ENCODE peak calls at places on chromosomes 3 and 15, in eight cellular contexts. One of them, this sample, is unnamed.

GRCh38 chr15:78156653-78157052 is 7.5 kb downstream of the IDH3A start:
- DNase-seq in stimulated activated CD4-positive, alpha-beta T cell treated with anti-CD3 and anti-CD28 coated beads, Interleukin-2, amount 100 ng/mL, for 24 hours: no peak
- DNase-seq in mucosa of descending colon: no peak
- DNase-seq in T-helper 9 cell: no peak
- DNase-seq in iris pigment epithelial cell: no peak
- DNase-seq in GM12864: no peak
- DNase-seq in GM23338: no peak
- DNase-seq in AML-193: no peak
- DNase-seq in this sample: no peak

GRCh38 chr3:8755564-8756237 is 13.7 kb downstream of the OXTR start:
- DNase-seq in stimulated activated CD4-positive, alpha-beta T cell treated with anti-CD3 and anti-CD28 coated beads, Interleukin-2, amount 100 ng/mL, for 24 hours: no peak
- DNase-seq in mucosa of descending colon: no peak
- DNase-seq in AML-193: no peak
- DNase-seq in GM12864: no peak
- DNase-seq in iris pigment epithelial cell: peak
- DNase-seq in GM23338: peak
- DNase-seq in T-helper 9 cell: no peak
- DNase-seq in this sample: no peak

GRCh38 chr3:25001041-25001591 is 426.9 kb upstream of the RARB start:
- DNase-seq in T-helper 9 cell: no peak
- DNase-seq in GM23338: no peak
- DNase-seq in stimulated activated CD4-positive, alpha-beta T cell treated with anti-CD3 and anti-CD28 coated beads, Interleukin-2, amount 100 ng/mL, for 24 hours: no peak
- DNase-seq in AML-193: no peak
- DNase-seq in iris pigment epithelial cell: peak
- DNase-seq in GM12864: no peak
- DNase-seq in mucosa of descending colon: no peak
- DNase-seq in this sample: no peak

GRCh38 chr15:85583404-85584390 is 203.3 kb downstream of the AKAP13 start:
- DNase-seq in mucosa of descending colon: peak
- DNase-seq in T-helper 9 cell: peak
- DNase-seq in stimulated activated CD4-positive, alpha-beta T cell treated with anti-CD3 and anti-CD28 coated beads, Interleukin-2, amount 100 ng/mL, for 24 hours: no peak
- DNase-seq in GM23338: no peak
- DNase-seq in AML-193: no peak
- DNase-seq in iris pigment epithelial cell: peak
- DNase-seq in GM12864: peak
- DNase-seq in this sample: peak

GRCh38 chr3:10353160-10353559 is 32.2 kb upstream of the SEC13 start:
- DNase-seq in GM23338: no peak
- DNase-seq in iris pigment epithelial cell: no peak
- DNase-seq in AML-193: no peak
- DNase-seq in mucosa of descending colon: no peak
- DNase-seq in stimulated activated CD4-positive, alpha-beta T cell treated with anti-CD3 and anti-CD28 coated beads, Interleukin-2, amount 100 ng/mL, for 24 hours: no peak
- DNase-seq in GM12864: no peak
- DNase-seq in T-helper 9 cell: no peak
- DNase-seq in this sample: no peak

GRCh38 chr3:11580645-11581044 is 63.1 kb downstream of the VGLL4 start:
- DNase-seq in AML-193: no peak
- DNase-seq in stimulated activated CD4-positive, alpha-beta T cell treated with anti-CD3 and anti-CD28 coated beads, Interleukin-2, amount 100 ng/mL, for 24 hours: no peak
- DNase-seq in iris pigment epithelial cell: peak
- DNase-seq in mucosa of descending colon: no peak
- DNase-seq in T-helper 9 cell: no peak
- DNase-seq in GM23338: no peak
- DNase-seq in GM12864: no peak
- DNase-seq in this sample: no peak

GRCh38 chr3:66638717-66639116 is 137.9 kb upstream of the LRIG1 start:
- DNase-seq in mucosa of descending colon: no peak
- DNase-seq in T-helper 9 cell: no peak
- DNase-seq in GM12864: no peak
- DNase-seq in stimulated activated CD4-positive, alpha-beta T cell treated with anti-CD3 and anti-CD28 coated beads, Interleukin-2, amount 100 ng/mL, for 24 hours: no peak
- DNase-seq in GM23338: peak
- DNase-seq in AML-193: no peak
- DNase-seq in iris pigment epithelial cell: no peak
- DNase-seq in this sample: no peak

GRCh38 chr3:170154569-170155143 is 26.9 kb downstream of the PHC3 start:
- DNase-seq in GM23338: no peak
- DNase-seq in GM12864: peak
- DNase-seq in T-helper 9 cell: no peak
- DNase-seq in iris pigment epithelial cell: no peak
- DNase-seq in stimulated activated CD4-positive, alpha-beta T cell treated with anti-CD3 and anti-CD28 coated beads, Interleukin-2, amount 100 ng/mL, for 24 hours: no peak
- DNase-seq in mucosa of descending colon: no peak
- DNase-seq in AML-193: peak
- DNase-seq in this sample: no peak

GRCh38 chr3:171398343-171398742 is 61.9 kb downstream of the TNIK start:
- DNase-seq in iris pigment epithelial cell: no peak
- DNase-seq in T-helper 9 cell: no peak
- DNase-seq in GM12864: no peak
- DNase-seq in AML-193: no peak
- DNase-seq in stimulated activated CD4-positive, alpha-beta T cell treated with anti-CD3 and anti-CD28 coated beads, Interleukin-2, amount 100 ng/mL, for 24 hours: no peak
- DNase-seq in GM23338: no peak
- DNase-seq in mucosa of descending colon: no peak
- DNase-seq in this sample: no peak

GRCh38 chr15:90419738-90420487 is 31.9 kb downstream of the IQGAP1 start:
- DNase-seq in iris pigment epithelial cell: peak
- DNase-seq in GM23338: no peak
- DNase-seq in mucosa of descending colon: no peak
- DNase-seq in T-helper 9 cell: no peak
- DNase-seq in GM12864: no peak
- DNase-seq in stimulated activated CD4-positive, alpha-beta T cell treated with anti-CD3 and anti-CD28 coated beads, Interleukin-2, amount 100 ng/mL, for 24 hours: peak
- DNase-seq in AML-193: no peak
- DNase-seq in this sample: no peak

GRCh38 chr15:69583627-69584026 is 131.0 kb downstream of the RPLP1 start:
- DNase-seq in mucosa of descending colon: no peak
- DNase-seq in T-helper 9 cell: no peak
- DNase-seq in GM23338: no peak
- DNase-seq in iris pigment epithelial cell: no peak
- DNase-seq in stimulated activated CD4-positive, alpha-beta T cell treated with anti-CD3 and anti-CD28 coated beads, Interleukin-2, amount 100 ng/mL, for 24 hours: no peak
- DNase-seq in AML-193: peak
- DNase-seq in GM12864: no peak
- DNase-seq in this sample: no peak

GRCh38 chr15:63896336-63897115 is 62.8 kb upstream of the HERC1 start:
- DNase-seq in GM12864: peak
- DNase-seq in T-helper 9 cell: no peak
- DNase-seq in AML-193: peak
- DNase-seq in iris pigment epithelial cell: peak
- DNase-seq in GM23338: no peak
- DNase-seq in mucosa of descending colon: peak
- DNase-seq in stimulated activated CD4-positive, alpha-beta T cell treated with anti-CD3 and anti-CD28 coated beads, Interleukin-2, amount 100 ng/mL, for 24 hours: no peak
- DNase-seq in this sample: no peak

GRCh38 chr3:54988302-54989022 is 60.6 kb upstream of the LRTM1 start:
- DNase-seq in GM12864: no peak
- DNase-seq in GM23338: no peak
- DNase-seq in iris pigment epithelial cell: peak
- DNase-seq in stimulated activated CD4-positive, alpha-beta T cell treated with anti-CD3 and anti-CD28 coated beads, Interleukin-2, amount 100 ng/mL, for 24 hours: no peak
- DNase-seq in AML-193: no peak
- DNase-seq in T-helper 9 cell: no peak
- DNase-seq in mucosa of descending colon: peak
- DNase-seq in this sample: peak

GRCh38 chr3:48738144-48738536 is 21.1 kb upstream of the IP6K2 start:
- DNase-seq in GM12864: no peak
- DNase-seq in T-helper 9 cell: no peak
- DNase-seq in GM23338: no peak
- DNase-seq in iris pigment epithelial cell: no peak
- DNase-seq in mucosa of descending colon: no peak
- DNase-seq in stimulated activated CD4-positive, alpha-beta T cell treated with anti-CD3 and anti-CD28 coated beads, Interleukin-2, amount 100 ng/mL, for 24 hours: no peak
- DNase-seq in AML-193: no peak
- DNase-seq in this sample: no peak

GRCh38 chr3:184953396-184953795 is 141.4 kb downstream of the VPS8 start:
- DNase-seq in T-helper 9 cell: no peak
- DNase-seq in stimulated activated CD4-positive, alpha-beta T cell treated with anti-CD3 and anti-CD28 coated beads, Interleukin-2, amount 100 ng/mL, for 24 hours: no peak
- DNase-seq in iris pigment epithelial cell: no peak
- DNase-seq in AML-193: no peak
- DNase-seq in mucosa of descending colon: no peak
- DNase-seq in GM12864: no peak
- DNase-seq in GM23338: peak
- DNase-seq in this sample: no peak

GRCh38 chr3:58049143-58049785 is 41.0 kb downstream of the FLNB start:
- DNase-seq in AML-193: no peak
- DNase-seq in mucosa of descending colon: peak
- DNase-seq in iris pigment epithelial cell: peak
- DNase-seq in GM23338: peak
- DNase-seq in T-helper 9 cell: no peak
- DNase-seq in stimulated activated CD4-positive, alpha-beta T cell treated with anti-CD3 and anti-CD28 coated beads, Interleukin-2, amount 100 ng/mL, for 24 hours: no peak
- DNase-seq in GM12864: no peak
- DNase-seq in this sample: peak

GRCh38 chr3:10697918-10698317 is 118.1 kb upstream of the SLC6A11 start:
- DNase-seq in GM23338: peak
- DNase-seq in stimulated activated CD4-positive, alpha-beta T cell treated with anti-CD3 and anti-CD28 coated beads, Interleukin-2, amount 100 ng/mL, for 24 hours: no peak
- DNase-seq in iris pigment epithelial cell: peak
- DNase-seq in AML-193: no peak
- DNase-seq in GM12864: no peak
- DNase-seq in mucosa of descending colon: no peak
- DNase-seq in T-helper 9 cell: no peak
- DNase-seq in this sample: no peak

GRCh38 chr15:32844118-32844711 is 126.4 kb downstream of the GREM1 start:
- DNase-seq in mucosa of descending colon: no peak
- DNase-seq in GM12864: peak
- DNase-seq in stimulated activated CD4-positive, alpha-beta T cell treated with anti-CD3 and anti-CD28 coated beads, Interleukin-2, amount 100 ng/mL, for 24 hours: no peak
- DNase-seq in GM23338: peak
- DNase-seq in T-helper 9 cell: no peak
- DNase-seq in iris pigment epithelial cell: no peak
- DNase-seq in AML-193: peak
- DNase-seq in this sample: no peak

GRCh38 chr3:124879395-124879723 is 7.8 kb downstream of the ITGB5 start:
- DNase-seq in iris pigment epithelial cell: no peak
- DNase-seq in T-helper 9 cell: no peak
- DNase-seq in stimulated activated CD4-positive, alpha-beta T cell treated with anti-CD3 and anti-CD28 coated beads, Interleukin-2, amount 100 ng/mL, for 24 hours: no peak
- DNase-seq in GM23338: no peak
- DNase-seq in mucosa of descending colon: no peak
- DNase-seq in AML-193: no peak
- DNase-seq in GM12864: no peak
- DNase-seq in this sample: no peak

GRCh38 chr15:34065941-34066340 is 26.9 kb upstream of the AVEN start:
- DNase-seq in GM23338: no peak
- DNase-seq in stimulated activated CD4-positive, alpha-beta T cell treated with anti-CD3 and anti-CD28 coated beads, Interleukin-2, amount 100 ng/mL, for 24 hours: no peak
- DNase-seq in mucosa of descending colon: no peak
- DNase-seq in GM12864: no peak
- DNase-seq in iris pigment epithelial cell: no peak
- DNase-seq in T-helper 9 cell: no peak
- DNase-seq in AML-193: no peak
- DNase-seq in this sample: no peak

GRCh38 chr15:90837052-90837621 is 31.3 kb upstream of the FURIN start:
- DNase-seq in mucosa of descending colon: no peak
- DNase-seq in iris pigment epithelial cell: no peak
- DNase-seq in stimulated activated CD4-positive, alpha-beta T cell treated with anti-CD3 and anti-CD28 coated beads, Interleukin-2, amount 100 ng/mL, for 24 hours: peak
- DNase-seq in AML-193: no peak
- DNase-seq in GM12864: no peak
- DNase-seq in GM23338: no peak
- DNase-seq in T-helper 9 cell: no peak
- DNase-seq in this sample: no peak

GRCh38 chr3:54756330-54756731 is 171.5 kb downstream of the LRTM1 start:
- DNase-seq in AML-193: no peak
- DNase-seq in iris pigment epithelial cell: peak
- DNase-seq in GM12864: no peak
- DNase-seq in mucosa of descending colon: no peak
- DNase-seq in GM23338: no peak
- DNase-seq in stimulated activated CD4-positive, alpha-beta T cell treated with anti-CD3 and anti-CD28 coated beads, Interleukin-2, amount 100 ng/mL, for 24 hours: no peak
- DNase-seq in T-helper 9 cell: no peak
- DNase-seq in this sample: no peak

GRCh38 chr3:59189561-59190338 is 139.9 kb upstream of the CFAP20DC start:
- DNase-seq in GM23338: no peak
- DNase-seq in T-helper 9 cell: no peak
- DNase-seq in stimulated activated CD4-positive, alpha-beta T cell treated with anti-CD3 and anti-CD28 coated beads, Interleukin-2, amount 100 ng/mL, for 24 hours: no peak
- DNase-seq in mucosa of descending colon: peak
- DNase-seq in iris pigment epithelial cell: peak
- DNase-seq in GM12864: no peak
- DNase-seq in AML-193: no peak
- DNase-seq in this sample: no peak

GRCh38 chr15:29516929-29517328 is 247.3 kb upstream of the NSMCE3 start:
- DNase-seq in AML-193: no peak
- DNase-seq in GM12864: no peak
- DNase-seq in stimulated activated CD4-positive, alpha-beta T cell treated with anti-CD3 and anti-CD28 coated beads, Interleukin-2, amount 100 ng/mL, for 24 hours: no peak
- DNase-seq in iris pigment epithelial cell: no peak
- DNase-seq in GM23338: no peak
- DNase-seq in mucosa of descending colon: no peak
- DNase-seq in T-helper 9 cell: no peak
- DNase-seq in this sample: no peak

GRCh38 chr15:76973362-76973743 is 21.6 kb upstream of the PSTPIP1 start:
- DNase-seq in T-helper 9 cell: peak
- DNase-seq in GM23338: peak
- DNase-seq in iris pigment epithelial cell: peak
- DNase-seq in stimulated activated CD4-positive, alpha-beta T cell treated with anti-CD3 and anti-CD28 coated beads, Interleukin-2, amount 100 ng/mL, for 24 hours: peak
- DNase-seq in GM12864: no peak
- DNase-seq in mucosa of descending colon: peak
- DNase-seq in AML-193: peak
- DNase-seq in this sample: no peak

GRCh38 chr15:51038258-51039042 is 56.3 kb downstream of the TNFAIP8L3 start:
- DNase-seq in GM23338: no peak
- DNase-seq in iris pigment epithelial cell: no peak
- DNase-seq in T-helper 9 cell: no peak
- DNase-seq in GM12864: no peak
- DNase-seq in stimulated activated CD4-positive, alpha-beta T cell treated with anti-CD3 and anti-CD28 coated beads, Interleukin-2, amount 100 ng/mL, for 24 hours: no peak
- DNase-seq in mucosa of descending colon: no peak
- DNase-seq in AML-193: no peak
- DNase-seq in this sample: no peak

GRCh38 chr15:69562564-69562963 is 109.9 kb downstream of the RPLP1 start:
- DNase-seq in mucosa of descending colon: peak
- DNase-seq in stimulated activated CD4-positive, alpha-beta T cell treated with anti-CD3 and anti-CD28 coated beads, Interleukin-2, amount 100 ng/mL, for 24 hours: no peak
- DNase-seq in AML-193: no peak
- DNase-seq in iris pigment epithelial cell: no peak
- DNase-seq in T-helper 9 cell: no peak
- DNase-seq in GM23338: no peak
- DNase-seq in GM12864: no peak
- DNase-seq in this sample: peak

GRCh38 chr15:93378547-93378946 is 289.5 kb upstream of the RGMA start:
- DNase-seq in T-helper 9 cell: no peak
- DNase-seq in mucosa of descending colon: no peak
- DNase-seq in iris pigment epithelial cell: no peak
- DNase-seq in GM12864: no peak
- DNase-seq in stimulated activated CD4-positive, alpha-beta T cell treated with anti-CD3 and anti-CD28 coated beads, Interleukin-2, amount 100 ng/mL, for 24 hours: no peak
- DNase-seq in GM23338: no peak
- DNase-seq in AML-193: no peak
- DNase-seq in this sample: peak

GRCh38 chr15:31471731-31472430 is 145.2 kb downstream of the KLF13 start:
- DNase-seq in stimulated activated CD4-positive, alpha-beta T cell treated with anti-CD3 and anti-CD28 coated beads, Interleukin-2, amount 100 ng/mL, for 24 hours: no peak
- DNase-seq in mucosa of descending colon: peak
- DNase-seq in iris pigment epithelial cell: peak
- DNase-seq in GM23338: no peak
- DNase-seq in AML-193: no peak
- DNase-seq in T-helper 9 cell: no peak
- DNase-seq in GM12864: no peak
- DNase-seq in this sample: no peak

GRCh38 chr3:127424766-127425504 is 137.1 kb upstream of the PRR20G start:
- DNase-seq in T-helper 9 cell: no peak
- DNase-seq in AML-193: no peak
- DNase-seq in iris pigment epithelial cell: no peak
- DNase-seq in stimulated activated CD4-positive, alpha-beta T cell treated with anti-CD3 and anti-CD28 coated beads, Interleukin-2, amount 100 ng/mL, for 24 hours: no peak
- DNase-seq in GM12864: no peak
- DNase-seq in GM23338: no peak
- DNase-seq in mucosa of descending colon: no peak
- DNase-seq in this sample: no peak

GRCh38 chr3:128054363-128054762 is 2.1 kb downstream of the SEC61A1 start:
- DNase-seq in stimulated activated CD4-positive, alpha-beta T cell treated with anti-CD3 and anti-CD28 coated beads, Interleukin-2, amount 100 ng/mL, for 24 hours: no peak
- DNase-seq in GM23338: no peak
- DNase-seq in AML-193: no peak
- DNase-seq in mucosa of descending colon: no peak
- DNase-seq in T-helper 9 cell: no peak
- DNase-seq in GM12864: no peak
- DNase-seq in iris pigment epithelial cell: peak
- DNase-seq in this sample: no peak

GRCh38 chr3:98982336-98982735 is 80.8 kb upstream of the DCBLD2 start:
- DNase-seq in GM23338: no peak
- DNase-seq in AML-193: no peak
- DNase-seq in iris pigment epithelial cell: peak
- DNase-seq in T-helper 9 cell: no peak
- DNase-seq in stimulated activated CD4-positive, alpha-beta T cell treated with anti-CD3 and anti-CD28 coated beads, Interleukin-2, amount 100 ng/mL, for 24 hours: no peak
- DNase-seq in mucosa of descending colon: no peak
- DNase-seq in GM12864: no peak
- DNase-seq in this sample: no peak

GRCh38 chr15:77457619-77458265 is 37.1 kb downstream of the HMG20A start:
- DNase-seq in stimulated activated CD4-positive, alpha-beta T cell treated with anti-CD3 and anti-CD28 coated beads, Interleukin-2, amount 100 ng/mL, for 24 hours: no peak
- DNase-seq in GM23338: no peak
- DNase-seq in GM12864: no peak
- DNase-seq in AML-193: no peak
- DNase-seq in iris pigment epithelial cell: peak
- DNase-seq in mucosa of descending colon: no peak
- DNase-seq in T-helper 9 cell: no peak
- DNase-seq in this sample: no peak

GRCh38 chr3:12187448-12188327 is 29.0 kb upstream of the TIMP4 start:
- DNase-seq in mucosa of descending colon: peak
- DNase-seq in GM23338: no peak
- DNase-seq in iris pigment epithelial cell: peak
- DNase-seq in stimulated activated CD4-positive, alpha-beta T cell treated with anti-CD3 and anti-CD28 coated beads, Interleukin-2, amount 100 ng/mL, for 24 hours: peak
- DNase-seq in AML-193: peak
- DNase-seq in T-helper 9 cell: no peak
- DNase-seq in GM12864: peak
- DNase-seq in this sample: no peak

This sample was measured in body of pancreas.